ENCODE peak calls at places on chromosomes 11 and 22, in nine cellular contexts. R is CD8-positive, alpha-beta memory T cell; Y is lung; X is adrenal gland; L is mesendoderm; P is stomach; K is RWPE2; W is mammary epithelial cell; F is H9. Z is an unnamed sample.

GRCh38 chr22:22187299-22187698 is 57.3 kb upstream of the VPREB1 start:
- DNase-seq in W (no peak), L (no peak), Y (no peak), F (no peak), K (no peak), X (no peak), P (no peak), R (no peak), Z (no peak)

GRCh38 chr11:20488352-20488751 is 100.8 kb downstream of the PRMT3 start:
- DNase-seq in K (no peak), Y (no peak), R (no peak), L (no peak), W (no peak), P (no peak), X (no peak), F (no peak), Z (no peak)

GRCh38 chr11:26087095-26087935 is 244.6 kb upstream of the ANO3 start:
- DNase-seq in Y (no peak), P (no peak), W (no peak), F (no peak), K (no peak), X (no peak), R (no peak), L (no peak), Z (no peak)

GRCh38 chr11:122097419-122098001 is 18.5 kb downstream of the BLID start:
- DNase-seq in X (no peak), Y (no peak), W (peak), F (no peak), R (no peak), P (no peak), K (no peak), L (no peak), Z (no peak)

GRCh38 chr11:94132152-94132558 is 3.5 kb downstream of the PANX1 start:
- DNase-seq in Y (no peak), K (peak), R (no peak), L (peak), P (no peak), W (peak), X (no peak), F (no peak), Z (no peak)

GRCh38 chr11:33703234-33703633 is 2.6 kb upstream of the C11orf91 start:
- DNase-seq in P (no peak), K (no peak), L (no peak), R (no peak), F (no peak), X (no peak), Y (no peak), W (peak), Z (no peak)

GRCh38 chr11:16052750-16053149 is 303.6 kb downstream of the SOX6 start:
- DNase-seq in R (no peak), K (no peak), F (no peak), L (no peak), P (no peak), W (no peak), X (no peak), Y (no peak), Z (no peak)

GRCh38 chr11:130062030-130062429 is 7.7 kb upstream of the APLP2 start:
- DNase-seq in R (no peak), W (no peak), L (no peak), Y (no peak), F (no peak), X (no peak), P (no peak), K (no peak), Z (no peak)

GRCh38 chr22:18095101-18095805 is 15.4 kb upstream of the TUBA8 start:
- DNase-seq in F (no peak), P (no peak), R (no peak), W (peak), Y (no peak), K (no peak), X (no peak), L (no peak), Z (no peak)

GRCh38 chr11:118415739-118416068 is 14.3 kb downstream of the ATP5MG start:
- DNase-seq in R (no peak), L (peak), Y (no peak), F (peak), K (no peak), X (peak), W (peak), P (peak), Z (no peak)

GRCh38 chr22:37409557-37409956 is 17.7 kb downstream of the ELFN2 start:
- DNase-seq in F (no peak), Y (peak), P (no peak), L (no peak), K (no peak), X (no peak), W (no peak), R (no peak), Z (no peak)

GRCh38 chr11:70204466-70204799 is 1.3 kb downstream of the FADD start:
- DNase-seq in W (no peak), F (no peak), R (no peak), K (no peak), Y (no peak), X (no peak), P (no peak), L (no peak), Z (no peak)

GRCh38 chr11:14288189-14288935 is 70.6 kb downstream of the RRAS2 start:
- DNase-seq in R (no peak), Y (no peak), K (no peak), W (no peak), L (no peak), F (no peak), P (no peak), X (no peak), Z (no peak)

GRCh38 chr11:129376658-129377341 is 1.2 kb downstream of the BARX2 start:
- DNase-seq in W (no peak), K (no peak), R (no peak), X (no peak), Y (no peak), F (no peak), L (no peak), P (no peak), Z (no peak)

GRCh38 chr22:17915676-17916075 is 108.7 kb downstream of the MICAL3 start:
- DNase-seq in R (no peak), F (no peak), L (no peak), W (no peak), P (no peak), X (no peak), K (no peak), Y (no peak), Z (no peak)

GRCh38 chr11:118666331-118666730 is 13.1 kb downstream of the TREH start:
- DNase-seq in L (no peak), W (no peak), X (no peak), Y (no peak), R (no peak), K (no peak), P (no peak), F (peak), Z (no peak)

GRCh38 chr22:22943521-22944267 is 56.1 kb downstream of the IGLL5 start:
- DNase-seq in R (no peak), Y (no peak), L (no peak), F (peak), W (no peak), X (no peak), K (no peak), P (peak), Z (no peak)

GRCh38 chr11:44388828-44389645 is 79.1 kb upstream of the ALX4 start:
- DNase-seq in K (no peak), F (no peak), W (no peak), L (peak), P (no peak), R (no peak), Y (no peak), X (peak), Z (no peak)

DNA sequence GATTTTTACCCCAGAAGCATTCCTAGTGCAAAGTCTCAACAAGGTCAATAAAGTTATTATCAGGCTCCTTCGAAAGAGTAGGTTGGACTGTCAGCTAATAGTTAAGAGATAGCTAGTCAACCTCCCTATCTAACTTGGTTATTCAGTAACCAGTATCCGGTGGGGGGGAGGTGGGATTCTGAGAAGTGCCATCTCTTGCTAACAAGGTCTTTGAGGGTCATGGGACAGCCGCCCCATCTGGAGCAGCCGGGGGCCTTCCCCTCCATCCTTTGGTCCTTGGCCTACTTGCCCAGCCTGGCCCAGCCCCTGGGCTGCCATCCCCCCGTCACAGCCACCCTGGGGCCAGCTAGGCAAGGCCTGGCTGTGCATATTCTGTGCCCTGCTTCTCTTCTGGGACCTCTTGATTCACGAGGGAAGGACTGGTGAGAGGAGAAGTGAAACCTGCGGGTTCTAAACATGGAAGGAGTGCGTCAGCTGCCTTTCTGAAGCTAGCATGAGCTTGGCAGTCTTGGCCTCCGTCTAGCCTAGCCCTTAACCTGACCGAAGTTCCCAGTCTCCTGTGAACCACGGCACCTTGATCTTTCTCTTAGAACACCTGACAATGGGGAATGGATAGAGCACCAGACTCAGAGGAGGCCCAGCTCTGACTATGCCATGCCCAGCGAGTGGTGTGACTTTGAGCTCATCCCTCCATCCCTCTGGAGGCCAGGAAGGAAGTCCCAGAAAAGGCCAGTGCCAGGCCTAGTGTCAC is 9.3 kb downstream of the SLC37A2 start:
- DNase-seq in P (no peak), L (no peak), R (no peak), W (no peak), Y (no peak), X (peak), F (no peak), K (no peak), Z (peak)
- H3K27ac ChIP-seq in P (peak), L (no peak), R (no peak), W (no peak), Y (peak), X (peak), F (no peak), K (no peak), Z (no peak)

GRCh38 chr22:44330727-44331660 is 18.2 kb upstream of the SHISAL1 start:
- DNase-seq in X (no peak), F (peak), P (no peak), R (no peak), K (no peak), Y (no peak), W (no peak), L (no peak), Z (peak)

GRCh38 chr22:44328326-44328725 is 15.6 kb upstream of the SHISAL1 start:
- DNase-seq in K (no peak), F (no peak), Y (no peak), P (no peak), X (no peak), L (no peak), W (no peak), R (no peak), Z (no peak)

GRCh38 chr22:44328762-44329161 is 16.0 kb upstream of the SHISAL1 start:
- DNase-seq in X (no peak), K (no peak), L (no peak), Y (no peak), W (no peak), F (no peak), R (no peak), P (no peak), Z (no peak)

GRCh38 chr22:44330188-44330726 is 17.5 kb upstream of the SHISAL1 start:
- DNase-seq in F (no peak), R (no peak), K (no peak), X (no peak), Y (no peak), P (no peak), L (no peak), W (no peak), Z (no peak)

GRCh38 chr22:44329179-44329796 is 16.5 kb upstream of the SHISAL1 start:
- DNase-seq in X (no peak), Y (no peak), L (no peak), W (no peak), F (no peak), P (no peak), K (no peak), R (no peak), Z (no peak)
- H3K27ac ChIP-seq in X (no peak), Y (no peak), L (no peak), W (no peak), F (no peak), P (no peak), K (no peak), R (no peak), Z (no peak)

GRCh38 chr22:30694638-30695350 is at the start of gene OSBP2:
- DNase-seq in X (peak), K (peak), L (no peak), F (peak), R (peak), W (no peak), Y (peak), P (peak), Z (peak)
- H3K27ac ChIP-seq in X (peak), K (peak), L (no peak), F (no peak), R (peak), W (no peak), Y (peak), P (peak), Z (peak)

DNA sequence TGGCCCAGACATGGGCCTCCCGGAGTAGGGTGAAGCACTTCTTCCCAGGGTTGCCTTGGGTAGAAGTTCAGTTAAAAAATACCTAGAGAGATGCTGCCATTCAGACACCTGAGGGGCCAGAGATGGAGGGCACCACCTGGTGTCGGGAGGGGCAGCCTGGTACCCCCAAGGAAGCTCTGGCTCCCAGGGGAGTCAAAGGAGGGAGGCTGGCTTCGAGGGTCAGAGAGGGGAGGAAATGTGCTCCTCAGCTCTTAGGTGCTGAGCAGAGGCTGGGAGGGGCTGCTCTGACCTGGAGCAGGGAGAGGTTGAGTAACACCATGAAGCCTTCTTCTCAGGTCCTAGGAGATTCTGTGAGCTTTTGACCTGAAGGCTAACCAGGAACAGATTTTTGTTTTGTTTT is 1.1 kb downstream of the USP35 start:
- DNase-seq in P (no peak), W (no peak), R (no peak), L (no peak), K (peak), F (no peak), Y (no peak), X (no peak), Z (peak)
- H3K27ac ChIP-seq in P (peak), W (no peak), R (no peak), L (no peak), K (no peak), F (no peak), Y (peak), X (no peak), Z (no peak)

GRCh38 chr11:1779806-1780699 is 16.3 kb upstream of the CTSD start:
- DNase-seq in P (no peak), K (no peak), L (no peak), R (no peak), X (no peak), W (no peak), Y (no peak), F (peak), Z (no peak)

GRCh38 chr11:1782026-1782696 is 18.4 kb upstream of the CTSD start:
- DNase-seq in Y (no peak), P (no peak), X (no peak), R (no peak), L (no peak), K (no peak), W (no peak), F (no peak), Z (no peak)

GRCh38 chr11:1781593-1781975 is 17.9 kb upstream of the CTSD start:
- DNase-seq in L (no peak), P (no peak), X (no peak), Y (no peak), F (no peak), W (no peak), K (no peak), R (no peak), Z (no peak)

GRCh38 chr11:1779034-1779805 is 15.5 kb upstream of the CTSD start:
- DNase-seq in F (no peak), P (no peak), L (no peak), K (no peak), X (no peak), R (no peak), W (no peak), Y (no peak), Z (no peak)

GRCh38 chr11:1780700-1781592 is 17.2 kb upstream of the CTSD start:
- DNase-seq in Y (no peak), L (no peak), P (no peak), W (no peak), F (peak), X (peak), R (no peak), K (no peak), Z (no peak)
- H3K27ac ChIP-seq in Y (peak), L (no peak), P (peak), W (no peak), F (no peak), X (no peak), R (no peak), K (no peak), Z (no peak)

DNA sequence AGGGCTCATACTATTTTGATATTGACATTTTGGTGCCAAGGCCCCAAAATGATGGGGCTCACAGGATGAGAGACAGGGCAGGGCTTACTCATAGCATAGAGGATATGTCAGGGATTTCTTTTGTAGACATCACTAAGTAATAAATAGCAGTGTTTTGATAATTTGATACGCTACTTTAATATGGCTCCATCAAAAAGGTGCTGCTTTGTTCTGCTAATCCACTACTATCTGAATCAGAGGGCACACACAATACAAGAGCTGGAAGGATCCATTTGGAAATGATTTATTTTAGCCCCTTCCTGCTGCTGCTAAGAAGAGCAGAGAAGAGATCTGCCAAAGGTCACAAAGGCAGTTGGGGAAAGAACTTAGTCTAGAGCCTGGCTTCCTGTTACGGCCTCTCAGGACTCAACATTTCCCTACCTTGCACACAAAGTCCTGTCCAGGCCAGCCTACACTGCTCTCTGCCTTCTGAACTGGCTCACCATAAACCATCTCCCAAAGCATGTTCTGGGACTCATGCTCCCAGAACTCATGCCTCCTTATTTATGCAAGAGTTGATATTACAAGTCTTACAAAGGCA is 261.3 kb upstream of the ARHGAP20 start:
- DNase-seq in R (no peak), L (no peak), X (no peak), F (no peak), K (no peak), W (no peak), Y (no peak), P (no peak), Z (no peak)
- H3K27ac ChIP-seq in R (no peak), L (no peak), X (no peak), F (no peak), K (no peak), W (no peak), Y (no peak), P (no peak), Z (no peak)

DNA sequence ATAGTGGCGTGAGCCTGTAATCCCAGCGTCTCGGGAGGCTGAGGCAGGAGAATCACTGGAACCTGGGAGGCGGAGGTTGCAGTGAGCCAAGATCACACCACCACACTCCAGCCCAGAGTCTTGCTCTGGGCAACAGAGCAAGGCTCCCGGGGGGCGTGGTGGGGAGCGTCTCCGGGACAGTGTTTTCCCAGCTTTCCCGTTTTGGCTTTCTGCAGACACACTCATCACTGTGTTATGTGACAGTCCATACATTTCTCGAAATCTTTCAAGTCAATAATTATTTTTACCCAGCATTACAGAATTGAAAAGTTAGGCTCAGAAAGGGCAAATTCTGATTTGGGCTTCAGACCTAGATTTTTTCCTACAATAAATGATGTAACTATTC is 31.7 kb downstream of the NEAT1 start:
- DNase-seq in P (no peak), X (no peak), Y (no peak), W (no peak), F (no peak), L (no peak), K (no peak), R (no peak), Z (no peak)
- H3K27ac ChIP-seq in P (peak), X (peak), Y (no peak), W (peak), F (no peak), L (no peak), K (peak), R (peak), Z (peak)

DNA sequence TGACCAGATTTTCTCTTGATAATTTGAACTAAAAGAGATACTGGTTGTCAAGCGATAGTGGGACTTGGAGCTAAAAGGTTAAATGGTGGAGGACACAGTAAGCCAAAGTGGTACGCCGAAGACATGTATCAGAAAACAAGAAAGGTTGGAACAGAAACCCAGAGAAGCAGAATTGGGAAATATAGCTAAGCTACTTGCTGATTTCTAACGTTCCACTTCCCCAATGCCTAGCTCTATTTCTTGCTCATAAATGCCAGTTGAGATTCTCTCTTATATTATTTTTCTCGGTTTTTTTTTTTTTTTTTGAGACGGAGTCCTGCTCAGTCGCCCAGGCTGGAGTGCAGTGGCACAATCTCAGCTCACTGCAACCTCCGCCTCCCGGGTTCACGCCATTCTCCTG is 12.7 kb downstream of the TMEM41B start:
- DNase-seq in X (no peak), F (no peak), W (no peak), K (no peak), P (no peak), Y (no peak), R (no peak), L (no peak), Z (no peak)
- H3K27ac ChIP-seq in X (no peak), F (no peak), W (no peak), K (no peak), P (no peak), Y (no peak), R (no peak), L (no peak), Z (no peak)

Z was measured in pancreas.